ENCODE peak calls at places on chromosomes 7 and 10, in six cellular contexts. M, A, C, N, Y and J are unnamed samples.

GRCh38 chr10:22420787-22421517 is 75.7 kb downstream of the SPAG6 start:
- DNase-seq in M (no peak), A (no peak), C (no peak), N (peak), Y (no peak), J (no peak)

GRCh38 chr7:106167439-106168136 is 55.5 kb upstream of the SYPL1 start:
- DNase-seq in M (no peak), A (no peak), C (peak), N (no peak), Y (no peak), J (no peak)

GRCh38 chr7:66693331-66693730 is 47.2 kb upstream of the RABGEF1 start:
- DNase-seq in M (no peak), A (no peak), C (no peak), N (no peak), Y (no peak), J (no peak)

GRCh38 chr10:3043512-3044368 is 23.6 kb upstream of the PFKP start:
- DNase-seq in M (peak), A (no peak), C (peak), N (peak), Y (peak), J (no peak)

GRCh38 chr10:266974-267425 is 131.7 kb downstream of the ZMYND11 start:
- DNase-seq in M (no peak), A (no peak), C (no peak), N (no peak), Y (no peak), J (no peak)

GRCh38 chr10:5666324-5667220 is at the start of gene ASB13:
- DNase-seq in M (no peak), A (no peak), C (no peak), N (peak), Y (peak), J (peak)

GRCh38 chr7:133797818-133798485 is 329.2 kb upstream of the LRGUK start:
- DNase-seq in M (no peak), A (no peak), C (no peak), N (no peak), Y (no peak), J (no peak)

GRCh38 chr10:29590598-29591415 is 44.0 kb downstream of the SVIL start:
- DNase-seq in M (no peak), A (no peak), C (peak), N (peak), Y (no peak), J (no peak)

GRCh38 chr10:3887885-3888476 is 103.0 kb upstream of the KLF6 start:
- DNase-seq in M (peak), A (peak), C (peak), N (peak), Y (no peak), J (no peak)